ENCODE peak calls at places on chromosome 15, in seven cellular contexts. C, L, O, G, V, F and W are unnamed samples.

GRCh38 chr15:52483712-52484111 is 45.0 kb downstream of the MYO5A start:
- DNase-seq in C (no peak), L (peak), O (peak), G (no peak), V (no peak), F (no peak), W (no peak)

GRCh38 chr15:78438595-78439285 is 724 bp downstream of the IREB2 start:
- DNase-seq in C (no peak), L (no peak), O (no peak), G (peak), V (no peak), F (no peak), W (no peak)

GRCh38 chr15:81767076-81767475 is 278.7 kb downstream of the MEX3B start:
- DNase-seq in C (no peak), L (no peak), O (no peak), G (no peak), V (no peak), F (no peak), W (no peak)

GRCh38 chr15:78418681-78419080 is 19.3 kb upstream of the IREB2 start:
- DNase-seq in C (no peak), L (no peak), O (no peak), G (peak), V (no peak), F (no peak), W (no peak)

GRCh38 chr15:55775316-55775715 is 32.4 kb upstream of the PRTG start:
- DNase-seq in C (no peak), L (no peak), O (no peak), G (no peak), V (no peak), F (no peak), W (no peak)

GRCh38 chr15:84611631-84612030 is 10.8 kb downstream of the ZSCAN2 start:
- DNase-seq in C (no peak), L (peak), O (no peak), G (no peak), V (no peak), F (no peak), W (no peak)

GRCh38 chr15:77836116-77836798 is 203.5 kb upstream of the LINGO1 start:
- DNase-seq in C (peak), L (peak), O (no peak), G (no peak), V (no peak), F (no peak), W (peak)

GRCh38 chr15:80559320-80559693 is 135.8 kb upstream of the ABHD17C start:
- DNase-seq in C (no peak), L (no peak), O (no peak), G (no peak), V (no peak), F (no peak), W (no peak)

GRCh38 chr15:69657626-69658025 is 205.0 kb downstream of the RPLP1 start:
- DNase-seq in C (no peak), L (no peak), O (no peak), G (no peak), V (no peak), F (no peak), W (no peak)

GRCh38 chr15:42036112-42036905 is 15.5 kb upstream of the PLA2G4E start:
- DNase-seq in C (no peak), L (no peak), O (no peak), G (no peak), V (no peak), F (no peak), W (no peak)

GRCh38 chr15:51107612-51108011 is 12.9 kb upstream of the TNFAIP8L3 start:
- DNase-seq in C (no peak), L (no peak), O (no peak), G (no peak), V (no peak), F (no peak), W (no peak)

GRCh38 chr15:78387678-78388077 is 47.5 kb downstream of the CRABP1 start:
- DNase-seq in C (no peak), L (no peak), O (no peak), G (no peak), V (no peak), F (no peak), W (no peak)

GRCh38 chr15:63611217-63611616 is 14.0 kb downstream of the FBXL22 start:
- DNase-seq in C (no peak), L (no peak), O (no peak), G (no peak), V (no peak), F (no peak), W (no peak)

GRCh38 chr15:90160781-90161727 is 40.1 kb upstream of the SEMA4B start:
- DNase-seq in C (no peak), L (no peak), O (peak), G (peak), V (no peak), F (no peak), W (no peak)

GRCh38 chr15:95017950-95018349 is 786.6 kb downstream of the MCTP2 start:
- DNase-seq in C (peak), L (no peak), O (peak), G (no peak), V (peak), F (peak), W (no peak)

GRCh38 chr15:29534378-29534777 is 264.8 kb upstream of the NSMCE3 start:
- DNase-seq in C (no peak), L (no peak), O (no peak), G (no peak), V (no peak), F (no peak), W (no peak)

GRCh38 chr15:84981711-84982300 is at the start of gene PDE8A:
- DNase-seq in C (no peak), L (peak), O (peak), G (no peak), V (peak), F (no peak), W (peak)

GRCh38 chr15:62482715-62483429 is 317.8 kb upstream of the C2CD4B start:
- DNase-seq in C (no peak), L (peak), O (no peak), G (peak), V (no peak), F (no peak), W (peak)

GRCh38 chr15:69783211-69783610 is 314.5 kb downstream of the TLE3 start:
- DNase-seq in C (no peak), L (no peak), O (no peak), G (no peak), V (no peak), F (no peak), W (no peak)

GRCh38 chr15:101019351-101019750 is 100.2 kb downstream of the LRRK1 start:
- DNase-seq in C (no peak), L (no peak), O (peak), G (no peak), V (no peak), F (no peak), W (no peak)

GRCh38 chr15:98330692-98331435 is 317.5 kb upstream of the IGF1R start:
- DNase-seq in C (no peak), L (no peak), O (no peak), G (no peak), V (no peak), F (no peak), W (no peak)

GRCh38 chr15:57421110-57421509 is 44.8 kb downstream of the CGNL1 start:
- DNase-seq in C (no peak), L (no peak), O (no peak), G (no peak), V (no peak), F (no peak), W (no peak)

GRCh38 chr15:37105795-37106333 is 5.5 kb upstream of the MEIS2 start:
- DNase-seq in C (no peak), L (no peak), O (no peak), G (no peak), V (no peak), F (no peak), W (no peak)

GRCh38 chr15:67025719-67026118 is 39.7 kb upstream of the SMAD3 start:
- DNase-seq in C (no peak), L (peak), O (peak), G (no peak), V (peak), F (no peak), W (no peak)

GRCh38 chr15:100468265-100468664 is 60.5 kb downstream of the CERS3 start:
- DNase-seq in C (no peak), L (no peak), O (no peak), G (no peak), V (peak), F (no peak), W (no peak)

GRCh38 chr15:40137011-40137906 is 23.6 kb upstream of the BUB1B start:
- DNase-seq in C (no peak), L (no peak), O (no peak), G (no peak), V (no peak), F (no peak), W (no peak)
- TF ChIP-seq CTCF in C (no peak), L (no peak), O (no peak), G (no peak), V (no peak), F (no peak), W (no peak)

GRCh38 chr15:74134387-74135027 is 4.1 kb downstream of the ISLR2 start:
- DNase-seq in C (no peak), L (peak), O (no peak), G (no peak), V (peak), F (no peak), W (peak)
- TF ChIP-seq CTCF in C (peak), L (peak), O (no peak), G (peak), V (peak), F (no peak), W (peak)

GRCh38 chr15:96395687-96396086 is 65.2 kb downstream of the NR2F2 start:
- DNase-seq in C (no peak), L (no peak), O (no peak), G (peak), V (no peak), F (no peak), W (no peak)
- TF ChIP-seq CTCF in C (no peak), L (no peak), O (no peak), G (peak), V (no peak), F (no peak), W (no peak)

DNA sequence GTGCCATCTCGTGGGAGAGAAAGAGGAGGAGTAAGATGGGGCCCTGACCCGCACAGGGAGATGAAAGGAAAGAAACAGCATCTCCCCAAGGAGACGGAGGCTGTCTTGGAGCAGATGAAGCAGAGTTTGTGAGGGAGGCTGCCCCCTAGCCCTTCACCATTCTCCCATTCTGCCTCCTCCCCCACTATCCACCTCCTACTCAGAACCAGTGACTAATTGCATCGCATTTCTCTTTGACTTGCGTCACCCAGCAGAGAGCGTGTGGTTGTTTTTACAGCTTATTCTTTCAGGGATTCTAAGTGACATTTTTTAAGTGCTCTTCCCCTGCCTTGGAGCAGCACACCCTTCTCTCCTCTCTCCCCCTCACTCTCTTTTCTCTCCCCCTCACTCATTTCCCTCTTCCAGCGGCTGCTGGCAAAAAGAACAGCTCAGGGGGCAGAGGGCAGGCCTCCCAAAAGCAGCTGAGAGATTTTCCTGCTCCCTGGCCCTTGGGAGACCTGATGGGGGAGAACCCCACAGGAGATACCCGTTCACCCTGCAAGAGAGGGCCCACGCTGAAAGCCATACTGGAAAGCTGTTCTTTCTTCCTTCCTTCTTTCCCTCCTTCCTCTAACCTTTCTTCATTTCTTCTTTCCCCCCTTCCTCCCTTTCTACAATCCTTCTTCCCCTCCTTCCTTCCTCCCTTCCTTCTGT is 91.8 kb downstream of the MRPL46 start:
- DNase-seq in C (no peak), L (peak), O (no peak), G (no peak), V (no peak), F (no peak), W (no peak)
- TF ChIP-seq CTCF in C (no peak), L (no peak), O (no peak), G (no peak), V (no peak), F (no peak), W (no peak)

GRCh38 chr15:75928680-75929608 is 25.3 kb downstream of the FBXO22 start:
- DNase-seq in C (no peak), L (peak), O (no peak), G (peak), V (no peak), F (no peak), W (no peak)
- TF ChIP-seq CTCF in C (no peak), L (peak), O (no peak), G (peak), V (no peak), F (no peak), W (no peak)